ENCODE peak calls at places on chromosomes 3 and 15, in four cellular contexts. Z is heart left ventricle, R is thyroid gland, G is A549. D is an unnamed sample.

GRCh38 chr3:192772495-192772894 is 45.2 kb upstream of the FGF12 start:
- DNase-seq in Z (peak; percentile 51), R (peak; percentile 7), G (peak; percentile 12), D (no peak)

GRCh38 chr3:47117803-47118364 is 46.0 kb downstream of the SETD2 start:
- DNase-seq in Z (no peak), R (no peak), G (no peak), D (no peak)

GRCh38 chr3:138184994-138185393 is 2.1 kb upstream of the ARMC8 start:
- DNase-seq in Z (no peak), R (no peak), G (no peak), D (no peak)

GRCh38 chr3:29186131-29186599 is 94.7 kb upstream of the RBMS3 start:
- DNase-seq in Z (no peak), R (no peak), G (peak; percentile 19), D (no peak)

GRCh38 chr15:51134416-51135199 is 39.9 kb upstream of the TNFAIP8L3 start:
- DNase-seq in Z (no peak), R (no peak), G (no peak), D (no peak)

GRCh38 chr15:84747423-84748273 is 744 bp upstream of the ZNF592 start:
- DNase-seq in Z (peak; percentile 90), R (peak; percentile 73), G (peak; percentile 83), D (peak; percentile 74)

GRCh38 chr15:60651155-60651554 is 172.2 kb upstream of the ICE2 start:
- DNase-seq in Z (no peak), R (no peak), G (no peak), D (no peak)

GRCh38 chr3:21718161-21718765 is 32.7 kb downstream of the ZNF385D start:
- DNase-seq in Z (no peak), R (no peak), G (no peak), D (no peak)

GRCh38 chr3:27616031-27616430 is 106.1 kb downstream of the EOMES start:
- DNase-seq in Z (no peak), R (no peak), G (no peak), D (no peak)

GRCh38 chr3:127197300-127198150 is 4.6 kb downstream of the PRR23E start:
- DNase-seq in Z (no peak), R (no peak), G (no peak), D (no peak)

GRCh38 chr3:43255675-43256074 is 30.7 kb upstream of the SNRK start:
- DNase-seq in Z (no peak), R (no peak), G (no peak), D (no peak)

GRCh38 chr15:88220443-88221186 is 35.9 kb downstream of the NTRK3 start:
- DNase-seq in Z (no peak), R (no peak), G (no peak), D (no peak)

GRCh38 chr3:134018406-134018805 is 11.3 kb downstream of the SLCO2A1 start:
- DNase-seq in Z (no peak), R (no peak), G (no peak), D (no peak)

DNA sequence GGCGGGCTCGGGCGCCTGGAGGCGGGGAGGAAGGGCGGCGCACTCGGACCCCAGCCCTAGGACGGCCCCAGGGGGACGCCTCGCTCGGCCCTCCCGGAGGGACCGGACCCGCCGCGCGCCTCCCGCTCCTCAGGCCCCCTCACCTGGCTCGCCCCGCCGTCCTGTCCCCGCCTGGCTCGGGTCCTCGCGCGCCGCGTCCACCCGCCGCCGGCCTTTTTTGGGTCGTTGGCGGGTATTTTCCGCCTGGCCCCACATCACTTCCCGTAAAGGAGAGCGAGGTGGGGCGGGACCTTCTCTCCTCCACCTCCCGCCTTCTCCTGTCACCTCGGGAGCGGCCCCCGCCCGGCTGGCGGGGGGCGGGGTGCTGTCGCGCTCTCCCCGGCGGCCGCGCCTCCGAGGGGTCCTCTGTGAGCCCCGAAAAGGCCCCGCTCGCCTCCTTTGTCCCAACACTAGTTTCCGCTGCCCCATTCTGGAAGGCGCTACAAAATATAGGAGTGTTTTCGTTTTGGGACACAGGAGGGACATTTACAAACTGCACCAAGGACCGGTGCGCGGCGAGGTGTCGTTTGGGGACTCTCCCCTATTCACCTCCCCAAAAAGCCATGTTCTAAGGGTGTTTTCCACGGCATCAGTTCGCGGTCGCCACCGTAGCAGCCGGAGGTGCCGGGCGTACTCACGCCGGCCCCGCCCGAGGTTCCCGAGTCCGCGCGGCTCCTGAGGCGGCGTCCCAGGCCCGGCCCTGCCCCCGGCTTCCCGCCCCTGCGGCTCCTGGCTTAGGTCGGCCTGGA is at the start of gene RAB27A:
- DNase-seq in Z (peak; percentile 59), R (peak; percentile 87), G (peak; percentile 77), D (peak; percentile 40)
- TF ChIP-seq POLR2A in Z (peak; percentile 20), R (no peak), G (peak; percentile 19), D (peak; percentile 19)

GRCh38 chr3:30596161-30596560 is 10.2 kb upstream of the TGFBR2 start:
- DNase-seq in Z (no peak), R (no peak), G (no peak), D (no peak)
- H3K27ac ChIP-seq in Z (no peak overlapping the region), R (no peak overlapping the region), G (peak overlapping the region; percentile 84), D (no peak overlapping the region)

DNA sequence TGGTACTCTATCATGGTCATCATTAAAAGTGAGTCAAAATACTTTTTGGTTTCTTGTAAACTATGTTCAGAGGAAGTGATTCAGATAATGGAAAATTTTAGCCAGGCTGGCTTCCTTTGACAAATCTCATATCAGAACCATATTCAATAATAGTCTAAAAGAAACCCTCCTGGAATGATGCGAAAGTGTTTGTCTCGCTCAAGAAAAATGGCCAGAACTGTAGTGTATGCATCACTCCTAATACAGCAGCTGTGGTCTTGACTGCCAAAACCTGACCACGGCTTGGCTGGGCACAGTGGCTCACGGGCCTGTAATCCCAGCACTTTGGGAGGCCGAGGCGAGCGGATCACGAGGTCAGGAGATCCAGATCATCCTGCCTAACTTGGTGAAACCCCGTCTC is 35.6 kb upstream of the KCNMB2 start:
- DNase-seq in Z (no peak), R (no peak), G (no peak), D (no peak)
- H3K4me1 ChIP-seq in Z (no peaks in the 10 kb centered on the region), R (no peaks in the 10 kb centered on the region), G (no peaks in the 10 kb centered on the region), D (no peaks in the 10 kb centered on the region)

DNA sequence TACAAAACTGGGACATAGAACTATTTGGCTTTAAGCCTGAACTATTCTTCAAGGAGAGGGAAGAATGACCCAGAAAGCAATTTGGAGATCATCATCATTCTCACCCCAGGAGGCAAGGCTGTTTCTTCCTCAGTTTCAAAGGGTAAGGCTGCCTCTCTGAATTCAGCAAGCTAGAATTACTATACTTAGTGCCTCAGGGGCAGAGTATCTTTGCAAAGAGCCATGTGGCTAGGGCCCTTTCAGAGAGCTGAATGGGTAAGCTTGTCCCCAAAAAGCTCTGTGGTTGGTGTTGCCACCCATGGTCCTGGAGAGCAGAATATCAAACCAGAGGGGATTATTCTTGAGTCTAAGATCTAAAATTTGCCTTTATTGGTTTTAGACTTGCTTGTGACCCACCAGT is 720.3 kb upstream of the ARPP21 start:
- DNase-seq in Z (no peak), R (no peak), G (no peak), D (no peak)
- TF ChIP-seq POLR2A in Z (no peak), R (no peak), G (no peak), D (no peak)

DNA sequence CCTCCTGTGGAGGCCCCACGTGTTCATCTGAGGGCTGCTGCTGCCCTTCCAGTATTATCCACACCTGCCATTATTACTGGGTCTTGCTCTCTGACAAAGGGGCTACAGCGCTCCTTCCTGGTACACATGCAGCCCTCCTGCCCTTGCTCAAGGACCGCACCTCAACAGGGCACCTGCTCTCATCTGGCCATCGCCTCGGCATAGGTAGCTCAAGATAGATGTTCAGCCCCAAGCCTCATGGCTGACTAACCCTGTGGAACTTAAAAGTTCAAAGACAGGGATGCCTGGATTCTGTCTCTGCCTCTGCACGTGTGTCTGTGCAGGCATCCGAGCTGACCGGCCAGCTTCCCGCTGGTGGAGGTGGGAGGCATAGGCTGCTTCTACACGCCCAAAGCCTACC is 152.4 kb upstream of the ATP10A start:
- DNase-seq in Z (no peak), R (no peak), G (no peak), D (no peak)
- H3K27ac ChIP-seq in Z (no peak overlapping the region), R (no peak overlapping the region), G (no peak overlapping the region), D (no peak overlapping the region)

GRCh38 chr3:33962383-33962782 is 164.0 kb downstream of the PDCD6IP start:
- DNase-seq in Z (no peak), R (no peak), G (no peak), D (no peak)
- H3K4me1 ChIP-seq in Z (no peaks in the 10 kb centered on the region), R (no peaks in the 10 kb centered on the region), G (no peaks in the 10 kb centered on the region), D (no peaks in the 10 kb centered on the region)